ENCODE peak calls at places on chromosome 20, in four cellular contexts. L, K, J and Y are unnamed samples.

GRCh38 chr20:50339196-50339901 is 148.7 kb downstream of the CEBPB start:
- DNase-seq in J (no peak), K (no peak), L (no peak), Y (peak)

GRCh38 chr20:44613575-44613974 is 31.2 kb downstream of the PKIG start:
- DNase-seq in L (no peak), J (no peak), K (no peak), Y (no peak)

GRCh38 chr20:10219452-10219791 is 792 bp downstream of the SNAP25 start:
- DNase-seq in J (no peak), L (peak), K (peak), Y (peak)

GRCh38 chr20:31788578-31788977 is 30.6 kb upstream of the MYLK2 start:
- DNase-seq in K (no peak), J (peak), L (peak), Y (no peak)

GRCh38 chr20:33423141-33423834 is 20.3 kb downstream of the SNTA1 start:
- DNase-seq in L (peak), K (no peak), J (peak), Y (no peak)

GRCh38 chr20:4076671-4077070 is 61.3 kb upstream of the RNF24 start:
- DNase-seq in J (no peak), K (no peak), L (peak), Y (no peak)

GRCh38 chr20:12171927-12172581 is 254.4 kb downstream of the BTBD3 start:
- DNase-seq in K (no peak), J (no peak), L (peak), Y (no peak)

GRCh38 chr20:4844766-4845465 is 123.2 kb downstream of the PRND start:
- DNase-seq in K (no peak), J (no peak), L (peak), Y (peak)

GRCh38 chr20:38751360-38751976 is 3.2 kb downstream of the ACTR5 start:
- DNase-seq in J (no peak), K (peak), L (peak), Y (peak)

GRCh38 chr20:43934833-43935232 is 20.2 kb downstream of the TOX2 start:
- DNase-seq in K (no peak), J (no peak), L (no peak), Y (no peak)

GRCh38 chr20:50403565-50404418 is 106.4 kb upstream of the PTPN1 start:
- DNase-seq in K (no peak), L (no peak), J (peak), Y (no peak)

GRCh38 chr20:16566080-16566479 is 7.2 kb downstream of the KIF16B start:
- DNase-seq in L (peak), K (no peak), J (no peak), Y (no peak)

GRCh38 chr20:6519556-6519955 is 247.9 kb upstream of the BMP2 start:
- DNase-seq in K (no peak), J (no peak), L (no peak), Y (no peak)

GRCh38 chr20:45583502-45583901 is 4.4 kb upstream of the WFDC8 start:
- DNase-seq in L (no peak), K (no peak), J (no peak), Y (no peak)

GRCh38 chr20:62595491-62595890 is 46.8 kb upstream of the SLCO4A1 start:
- DNase-seq in K (no peak), L (peak), J (no peak), Y (no peak)

GRCh38 chr20:49790077-49790798 is 22.4 kb upstream of the SLC9A8 start:
- DNase-seq in K (no peak), J (no peak), L (peak), Y (no peak)

GRCh38 chr20:57657537-57658446 is 37.6 kb upstream of the ZBP1 start:
- DNase-seq in K (no peak), L (no peak), J (peak), Y (no peak)

GRCh38 chr20:23200914-23201313 is 114.8 kb upstream of the CD93 start:
- DNase-seq in L (peak), J (no peak), K (no peak), Y (peak)

GRCh38 chr20:32336918-32337347 is 21.2 kb upstream of the ASXL1 start:
- DNase-seq in J (no peak), L (peak), K (peak), Y (peak)

GRCh38 chr20:17936791-17937687 is 31.6 kb downstream of the SNX5 start:
- DNase-seq in K (no peak), L (no peak), J (no peak), Y (no peak)

DNA sequence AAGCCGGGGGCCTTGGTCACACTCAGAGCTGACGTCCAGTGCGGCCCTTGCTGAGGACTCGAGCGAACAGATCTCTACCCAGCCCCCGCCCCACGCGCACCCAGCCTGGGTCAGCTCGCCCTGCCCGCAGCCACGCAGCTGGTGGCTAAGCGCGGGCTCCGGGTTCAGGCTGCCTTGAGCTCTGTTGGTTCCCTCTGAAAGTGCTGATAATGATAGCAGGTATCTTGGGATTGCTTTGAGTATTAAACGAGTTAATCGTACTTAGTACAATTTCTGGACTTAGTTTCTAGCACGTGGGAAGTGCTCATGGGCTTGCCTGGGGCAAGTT is 88.1 kb upstream of the TGM3 start:
- DNase-seq in J (no peak), L (no peak), K (no peak), Y (no peak)
- TF ChIP-seq CTCF in J (no peak), L (no peak), K (peak), Y (no peak)

GRCh38 chr20:52454660-52455059 is 263.1 kb upstream of the ZFP64 start:
- DNase-seq in J (no peak), L (no peak), K (no peak), Y (no peak)
- TF ChIP-seq CTCF in J (no peak), L (no peak), K (no peak), Y (no peak)

GRCh38 chr20:64037498-64038213 is 1.7 kb downstream of the C20orf204 start:
- DNase-seq in K (peak), L (peak), J (no peak), Y (peak)
- TF ChIP-seq CTCF in K (no peak), L (no peak), J (no peak), Y (no peak)

GRCh38 chr20:36546111-36546736 is 4.9 kb downstream of the MYL9 start:
- DNase-seq in K (no peak), J (no peak), L (no peak), Y (no peak)

GRCh38 chr20:36547186-36548005 is 6.1 kb downstream of the MYL9 start:
- DNase-seq in L (no peak), K (no peak), J (no peak), Y (no peak)

GRCh38 chr20:36548704-36549627 is 7.6 kb downstream of the MYL9 start:
- DNase-seq in K (no peak), J (no peak), L (no peak), Y (no peak)

GRCh38 chr20:36549628-36549941 is 8.3 kb downstream of the MYL9 start:
- DNase-seq in K (no peak), L (no peak), J (no peak), Y (no peak)

GRCh38 chr20:36548006-36548315 is 6.6 kb downstream of the MYL9 start:
- DNase-seq in L (peak), J (no peak), K (no peak), Y (no peak)
- TF ChIP-seq CTCF in L (peak), J (no peak), K (no peak), Y (no peak)

GRCh38 chr20:24618739-24619138 is 149.3 kb downstream of the SYNDIG1 start:
- DNase-seq in K (no peak), J (no peak), L (no peak), Y (no peak)
- TF ChIP-seq CTCF in K (no peak), J (no peak), L (no peak), Y (no peak)